ENCODE peak calls at places on chromosomes 2 and 18, in six cellular contexts. One of them, this sample, is unnamed. For H3K4me1, the result is how much of the 10 kb centered on the place peaks cover.

GRCh38 chr2:65299246-65299645 is 71.6 kb downstream of the ACTR2 start:
- DNase-seq in IMR-90: peak
- DNase-seq in NT2/D1: no peak
- DNase-seq in hepatocyte: no peak
- DNase-seq in A549: no peak
- DNase-seq in CD4-positive, alpha-beta memory T cell: no peak
- DNase-seq in this sample: no peak

GRCh38 chr18:11752116-11752911 is 63.2 kb downstream of the GNAL start:
- DNase-seq in IMR-90: peak
- DNase-seq in NT2/D1: no peak
- DNase-seq in hepatocyte: peak
- DNase-seq in A549: peak
- DNase-seq in CD4-positive, alpha-beta memory T cell: no peak
- DNase-seq in this sample: no peak

GRCh38 chr2:54429055-54429454 is 27.1 kb upstream of the SPTBN1 start:
- DNase-seq in IMR-90: no peak
- DNase-seq in NT2/D1: no peak
- DNase-seq in hepatocyte: no peak
- DNase-seq in A549: no peak
- DNase-seq in CD4-positive, alpha-beta memory T cell: no peak
- DNase-seq in this sample: no peak

GRCh38 chr2:49288902-49289680 is 134.8 kb upstream of the FSHR start:
- DNase-seq in IMR-90: no peak
- DNase-seq in NT2/D1: no peak
- DNase-seq in hepatocyte: no peak
- DNase-seq in A549: no peak
- DNase-seq in CD4-positive, alpha-beta memory T cell: no peak
- DNase-seq in this sample: no peak

GRCh38 chr2:181934694-181935093 is 43.2 kb downstream of the ITPRID2 start:
- DNase-seq in IMR-90: no peak
- DNase-seq in NT2/D1: no peak
- DNase-seq in hepatocyte: no peak
- DNase-seq in A549: no peak
- DNase-seq in CD4-positive, alpha-beta memory T cell: no peak
- DNase-seq in this sample: no peak

GRCh38 chr2:194559964-194560363 is 1097.1 kb upstream of the SLC39A10 start:
- DNase-seq in IMR-90: no peak
- DNase-seq in NT2/D1: no peak
- DNase-seq in hepatocyte: no peak
- DNase-seq in A549: no peak
- DNase-seq in CD4-positive, alpha-beta memory T cell: no peak
- DNase-seq in this sample: no peak

GRCh38 chr18:38427234-38427633 is 861.6 kb upstream of the CELF4 start:
- DNase-seq in IMR-90: no peak
- DNase-seq in NT2/D1: no peak
- DNase-seq in hepatocyte: no peak
- DNase-seq in A549: no peak
- DNase-seq in CD4-positive, alpha-beta memory T cell: no peak
- DNase-seq in this sample: no peak

GRCh38 chr2:66470199-66470598 is 35.3 kb downstream of the MEIS1 start:
- DNase-seq in IMR-90: no peak
- DNase-seq in NT2/D1: no peak
- DNase-seq in hepatocyte: no peak
- DNase-seq in A549: no peak
- DNase-seq in CD4-positive, alpha-beta memory T cell: no peak
- DNase-seq in this sample: no peak

GRCh38 chr18:3710712-3711269 is 260.8 kb downstream of the TGIF1 start:
- DNase-seq in IMR-90: no peak
- DNase-seq in NT2/D1: no peak
- DNase-seq in hepatocyte: peak
- DNase-seq in A549: peak
- DNase-seq in CD4-positive, alpha-beta memory T cell: no peak
- DNase-seq in this sample: no peak

DNA sequence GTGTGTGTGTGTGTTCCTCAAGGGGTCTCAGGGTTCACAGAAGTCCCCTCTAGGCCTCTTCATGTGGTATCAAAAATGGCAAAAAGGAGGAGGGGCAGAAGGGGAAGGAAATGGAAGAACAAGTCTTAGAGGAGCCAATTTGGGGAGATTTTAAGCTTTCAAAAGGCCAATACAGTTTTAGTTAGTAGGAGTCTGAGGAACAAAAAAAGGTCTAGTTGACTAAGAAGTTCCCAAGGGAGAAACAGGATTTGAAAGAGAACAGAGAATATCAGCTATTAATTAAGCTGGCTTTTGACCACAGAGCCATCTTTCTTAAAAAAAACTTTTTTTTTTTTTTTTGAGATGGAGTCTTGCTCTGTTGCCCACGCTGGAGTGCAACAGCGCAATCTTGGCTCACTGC is 7.1 kb downstream of the RNF125 start:
- DNase-seq in IMR-90: no peak
- DNase-seq in NT2/D1: no peak
- DNase-seq in hepatocyte: no peak
- DNase-seq in A549: no peak
- DNase-seq in CD4-positive, alpha-beta memory T cell: no peak
- DNase-seq in this sample: no peak
- H3K4me1 ChIP-seq in IMR-90: under half
- H3K4me1 ChIP-seq in NT2/D1: under half
- H3K4me1 ChIP-seq in hepatocyte: under half
- H3K4me1 ChIP-seq in A549: under half
- H3K4me1 ChIP-seq in CD4-positive, alpha-beta memory T cell: half or more
- H3K4me1 ChIP-seq in this sample: under half

DNA sequence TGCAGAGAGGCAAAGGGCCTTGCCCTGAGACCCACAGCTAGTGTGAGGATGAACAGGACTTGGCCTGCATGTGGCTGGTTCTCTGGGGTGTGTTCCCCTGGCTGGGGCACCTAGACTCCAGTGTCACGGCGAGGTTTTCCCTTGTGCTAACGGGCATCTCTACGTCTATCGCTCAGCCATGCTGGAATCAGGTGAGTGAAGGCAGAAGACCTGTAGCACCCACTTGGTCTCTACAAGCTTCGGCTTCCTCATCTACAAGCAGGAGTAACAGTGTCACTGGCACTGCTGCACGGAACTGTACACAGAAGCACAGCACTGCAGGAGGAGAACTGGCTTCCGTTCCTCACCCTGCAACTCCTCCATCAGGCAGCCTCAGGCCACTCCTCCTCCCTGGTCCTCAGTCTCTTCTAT is 30.6 kb downstream of the HS1BP3 start:
- DNase-seq in IMR-90: no peak
- DNase-seq in NT2/D1: no peak
- DNase-seq in hepatocyte: no peak
- DNase-seq in A549: no peak
- DNase-seq in CD4-positive, alpha-beta memory T cell: no peak
- DNase-seq in this sample: no peak
- H3K4me1 ChIP-seq in IMR-90: under half
- H3K4me1 ChIP-seq in NT2/D1: under half
- H3K4me1 ChIP-seq in hepatocyte: under half
- H3K4me1 ChIP-seq in A549: under half
- H3K4me1 ChIP-seq in CD4-positive, alpha-beta memory T cell: under half
- H3K4me1 ChIP-seq in this sample: under half

GRCh38 chr2:168614291-168615018 is 158.4 kb downstream of the CERS6 start:
- DNase-seq in IMR-90: no peak
- DNase-seq in NT2/D1: no peak
- DNase-seq in hepatocyte: no peak
- DNase-seq in A549: no peak
- DNase-seq in CD4-positive, alpha-beta memory T cell: no peak
- DNase-seq in this sample: no peak

GRCh38 chr2:168611091-168611490 is 155.0 kb downstream of the CERS6 start:
- DNase-seq in IMR-90: no peak
- DNase-seq in NT2/D1: no peak
- DNase-seq in hepatocyte: no peak
- DNase-seq in A549: no peak
- DNase-seq in CD4-positive, alpha-beta memory T cell: no peak
- DNase-seq in this sample: no peak

GRCh38 chr2:168611896-168612650 is 156.0 kb downstream of the CERS6 start:
- DNase-seq in IMR-90: no peak
- DNase-seq in NT2/D1: no peak
- DNase-seq in hepatocyte: no peak
- DNase-seq in A549: no peak
- DNase-seq in CD4-positive, alpha-beta memory T cell: no peak
- DNase-seq in this sample: no peak

GRCh38 chr2:168613510-168613909 is 157.4 kb downstream of the CERS6 start:
- DNase-seq in IMR-90: no peak
- DNase-seq in NT2/D1: no peak
- DNase-seq in hepatocyte: no peak
- DNase-seq in A549: no peak
- DNase-seq in CD4-positive, alpha-beta memory T cell: no peak
- DNase-seq in this sample: no peak

DNA sequence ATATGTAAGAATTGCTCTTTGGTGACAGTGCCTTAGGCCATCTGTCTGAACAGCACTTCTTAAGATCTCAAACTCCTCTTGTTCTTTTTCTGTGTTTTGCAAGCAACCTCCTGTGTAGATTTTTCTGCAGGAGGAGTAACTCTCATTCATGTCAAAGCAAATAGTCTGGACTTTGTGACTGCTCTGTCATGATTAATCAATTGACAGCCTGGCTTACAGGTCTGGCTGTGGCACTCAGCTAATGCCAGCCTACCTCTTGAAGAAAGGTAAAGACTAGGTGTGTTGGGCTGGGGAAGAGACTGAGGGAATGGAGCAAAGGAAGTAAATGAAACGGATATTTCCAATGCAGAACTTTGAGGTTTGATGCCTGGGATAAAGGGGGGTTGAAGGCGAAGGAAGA is 156.6 kb downstream of the CERS6 start:
- DNase-seq in IMR-90: no peak
- DNase-seq in NT2/D1: no peak
- DNase-seq in hepatocyte: no peak
- DNase-seq in A549: no peak
- DNase-seq in CD4-positive, alpha-beta memory T cell: no peak
- DNase-seq in this sample: no peak
- H3K4me1 ChIP-seq in IMR-90: under half
- H3K4me1 ChIP-seq in NT2/D1: under half
- H3K4me1 ChIP-seq in hepatocyte: under half
- H3K4me1 ChIP-seq in A549: under half
- H3K4me1 ChIP-seq in CD4-positive, alpha-beta memory T cell: under half
- H3K4me1 ChIP-seq in this sample: under half

GRCh38 chr2:190415794-190416729 is 7.9 kb downstream of the MFSD6 start:
- DNase-seq in IMR-90: no peak
- DNase-seq in NT2/D1: no peak
- DNase-seq in hepatocyte: no peak
- DNase-seq in A549: no peak
- DNase-seq in CD4-positive, alpha-beta memory T cell: no peak
- DNase-seq in this sample: no peak

GRCh38 chr2:190418717-190419116 is 10.6 kb downstream of the MFSD6 start:
- DNase-seq in IMR-90: no peak
- DNase-seq in NT2/D1: no peak
- DNase-seq in hepatocyte: no peak
- DNase-seq in A549: no peak
- DNase-seq in CD4-positive, alpha-beta memory T cell: no peak
- DNase-seq in this sample: no peak

GRCh38 chr2:190417045-190417842 is 9.1 kb downstream of the MFSD6 start:
- DNase-seq in IMR-90: no peak
- DNase-seq in NT2/D1: no peak
- DNase-seq in hepatocyte: no peak
- DNase-seq in A549: no peak
- DNase-seq in CD4-positive, alpha-beta memory T cell: no peak
- DNase-seq in this sample: no peak

GRCh38 chr2:190425221-190425866 is 17.2 kb downstream of the MFSD6 start:
- DNase-seq in IMR-90: no peak
- DNase-seq in NT2/D1: no peak
- DNase-seq in hepatocyte: no peak
- DNase-seq in A549: no peak
- DNase-seq in CD4-positive, alpha-beta memory T cell: no peak
- DNase-seq in this sample: no peak

DNA sequence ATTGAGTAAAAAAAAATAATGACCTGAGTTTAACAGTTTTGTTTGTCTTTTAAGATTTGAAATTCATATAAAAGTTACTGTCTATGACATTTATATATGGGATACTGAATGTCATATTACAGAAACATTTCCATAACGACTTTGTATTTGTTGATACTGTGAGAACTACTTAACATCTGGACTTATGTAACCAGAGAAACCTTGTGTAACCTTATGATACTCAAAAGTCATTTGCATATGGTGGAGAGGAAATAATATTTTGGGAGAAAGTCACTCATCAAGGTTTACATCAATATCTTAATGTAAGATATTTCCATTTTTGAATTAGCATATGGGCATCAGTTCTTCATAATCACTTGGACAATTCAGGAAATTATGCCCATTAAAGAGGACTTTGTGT is 12.7 kb downstream of the MFSD6 start:
- DNase-seq in IMR-90: no peak
- DNase-seq in NT2/D1: no peak
- DNase-seq in hepatocyte: no peak
- DNase-seq in A549: no peak
- DNase-seq in CD4-positive, alpha-beta memory T cell: no peak
- DNase-seq in this sample: no peak
- H3K4me1 ChIP-seq in IMR-90: under half
- H3K4me1 ChIP-seq in NT2/D1: under half
- H3K4me1 ChIP-seq in hepatocyte: under half
- H3K4me1 ChIP-seq in A549: under half
- H3K4me1 ChIP-seq in CD4-positive, alpha-beta memory T cell: under half
- H3K4me1 ChIP-seq in this sample: under half

GRCh38 chr2:84880395-84880644 is 564 bp downstream of the TRABD2A start:
- DNase-seq in IMR-90: no peak
- DNase-seq in NT2/D1: no peak
- DNase-seq in hepatocyte: no peak
- DNase-seq in A549: no peak
- DNase-seq in CD4-positive, alpha-beta memory T cell: no peak
- DNase-seq in this sample: no peak

GRCh38 chr2:84878459-84878858 is 2.4 kb downstream of the TRABD2A start:
- DNase-seq in IMR-90: no peak
- DNase-seq in NT2/D1: no peak
- DNase-seq in hepatocyte: no peak
- DNase-seq in A549: no peak
- DNase-seq in CD4-positive, alpha-beta memory T cell: no peak
- DNase-seq in this sample: no peak

GRCh38 chr2:84878896-84879594 is 1.8 kb downstream of the TRABD2A start:
- DNase-seq in IMR-90: peak
- DNase-seq in NT2/D1: no peak
- DNase-seq in hepatocyte: no peak
- DNase-seq in A549: no peak
- DNase-seq in CD4-positive, alpha-beta memory T cell: no peak
- DNase-seq in this sample: no peak

GRCh38 chr2:84880645-84881521 is at the start of gene TRABD2A:
- DNase-seq in IMR-90: peak
- DNase-seq in NT2/D1: no peak
- DNase-seq in hepatocyte: peak
- DNase-seq in A549: no peak
- DNase-seq in CD4-positive, alpha-beta memory T cell: peak
- DNase-seq in this sample: no peak

GRCh38 chr2:84879595-84880394 is 1.1 kb downstream of the TRABD2A start:
- DNase-seq in IMR-90: no peak
- DNase-seq in NT2/D1: no peak
- DNase-seq in hepatocyte: peak
- DNase-seq in A549: no peak
- DNase-seq in CD4-positive, alpha-beta memory T cell: no peak
- DNase-seq in this sample: no peak
- H3K4me1 ChIP-seq in IMR-90: under half
- H3K4me1 ChIP-seq in NT2/D1: under half
- H3K4me1 ChIP-seq in hepatocyte: under half
- H3K4me1 ChIP-seq in A549: under half
- H3K4me1 ChIP-seq in CD4-positive, alpha-beta memory T cell: half or more
- H3K4me1 ChIP-seq in this sample: under half

GRCh38 chr2:101706121-101706818 is 8.8 kb downstream of the MAP4K4 start:
- DNase-seq in IMR-90: no peak
- DNase-seq in NT2/D1: no peak
- DNase-seq in hepatocyte: no peak
- DNase-seq in A549: no peak
- DNase-seq in CD4-positive, alpha-beta memory T cell: no peak
- DNase-seq in this sample: no peak
- H3K4me1 ChIP-seq in IMR-90: under half
- H3K4me1 ChIP-seq in NT2/D1: under half
- H3K4me1 ChIP-seq in hepatocyte: under half
- H3K4me1 ChIP-seq in A549: half or more
- H3K4me1 ChIP-seq in CD4-positive, alpha-beta memory T cell: half or more
- H3K4me1 ChIP-seq in this sample: under half

This sample was measured in iPS DF 6.9.